ENCODE peak calls at places on chromosomes 13 and 19, in five cellular contexts. One of them, this sample, is unnamed.

GRCh38 chr13:33388254-33388998 is 102.9 kb upstream of the STARD13 start:
- DNase-seq in T-helper 17 cell: no peak
- DNase-seq in heart left ventricle: no peak
- DNase-seq in astrocyte of the hippocampus: no peak
- DNase-seq in GM23248: peak; percentile 15
- DNase-seq in this sample: no peak

GRCh38 chr13:112729408-112729807 is 39.6 kb downstream of the ATP11A start:
- DNase-seq in T-helper 17 cell: no peak
- DNase-seq in heart left ventricle: peak; percentile 71
- DNase-seq in astrocyte of the hippocampus: no peak
- DNase-seq in GM23248: no peak
- DNase-seq in this sample: no peak

GRCh38 chr19:13117176-13117771 is 734 bp upstream of the TRMT1 start:
- DNase-seq in T-helper 17 cell: no peak
- DNase-seq in heart left ventricle: no peak
- DNase-seq in astrocyte of the hippocampus: no peak
- DNase-seq in GM23248: peak; percentile 24
- DNase-seq in this sample: no peak

GRCh38 chr13:45108716-45109706 is 11.3 kb upstream of the GTF2F2 start:
- DNase-seq in T-helper 17 cell: no peak
- DNase-seq in heart left ventricle: no peak
- DNase-seq in astrocyte of the hippocampus: peak; percentile 76
- DNase-seq in GM23248: peak; percentile 32
- DNase-seq in this sample: no peak

GRCh38 chr19:2631213-2631821 is 71.2 kb downstream of the GNG7 start:
- DNase-seq in T-helper 17 cell: no peak
- DNase-seq in heart left ventricle: no peak
- DNase-seq in astrocyte of the hippocampus: no peak
- DNase-seq in GM23248: peak; percentile 29
- DNase-seq in this sample: no peak

GRCh38 chr19:6532244-6532999 is 1.6 kb downstream of the TNFSF9 start:
- DNase-seq in T-helper 17 cell: no peak
- DNase-seq in heart left ventricle: no peak
- DNase-seq in astrocyte of the hippocampus: no peak
- DNase-seq in GM23248: no peak
- DNase-seq in this sample: no peak

GRCh38 chr13:20566424-20566916 is 487 bp upstream of the IFT88 start:
- DNase-seq in T-helper 17 cell: no peak
- DNase-seq in heart left ventricle: no peak
- DNase-seq in astrocyte of the hippocampus: no peak
- DNase-seq in GM23248: peak; percentile 93
- DNase-seq in this sample: no peak

GRCh38 chr19:3335431-3336350 is 30.7 kb upstream of the NFIC start:
- DNase-seq in T-helper 17 cell: no peak
- DNase-seq in heart left ventricle: peak; percentile 52
- DNase-seq in astrocyte of the hippocampus: no peak
- DNase-seq in GM23248: peak; percentile 74
- DNase-seq in this sample: no peak

GRCh38 chr13:70407486-70407885 is 299.2 kb upstream of the KLHL1 start:
- DNase-seq in T-helper 17 cell: no peak
- DNase-seq in heart left ventricle: no peak
- DNase-seq in astrocyte of the hippocampus: peak; percentile 58
- DNase-seq in GM23248: no peak
- DNase-seq in this sample: no peak

GRCh38 chr19:40147693-40148347 is 43.4 kb upstream of the MAP3K10 start:
- DNase-seq in T-helper 17 cell: no peak
- DNase-seq in heart left ventricle: no peak
- DNase-seq in astrocyte of the hippocampus: peak; percentile 19
- DNase-seq in GM23248: peak; percentile 89
- DNase-seq in this sample: no peak

GRCh38 chr19:41696402-41697197 is 8.5 kb upstream of the CEACAM7 start:
- DNase-seq in T-helper 17 cell: no peak
- DNase-seq in heart left ventricle: no peak
- DNase-seq in astrocyte of the hippocampus: peak; percentile 24
- DNase-seq in GM23248: peak; percentile 16
- DNase-seq in this sample: no peak